ENCODE peak calls at places on chromosomes 16 and 17, in four cellular contexts. F, A, P and L are unnamed samples. For H3K4me1 and H3K9me3, the result is how much of the 10 kb centered on the place peaks cover.

GRCh38 chr17:19533718-19534561 is at the start of gene SLC47A1:
- DNase-seq in F (no peak), A (no peak), P (peak), L (no peak)

GRCh38 chr17:27565874-27566672 is 64.9 kb upstream of the LGALS9 start:
- DNase-seq in F (no peak), A (no peak), P (no peak), L (no peak)

GRCh38 chr17:47087093-47087492 is 102.0 kb downstream of the CDC27 start:
- DNase-seq in F (no peak), A (no peak), P (no peak), L (no peak)

GRCh38 chr17:67076290-67076689 is 31.9 kb downstream of the CACNG1 start:
- DNase-seq in F (no peak), A (no peak), P (no peak), L (no peak)

GRCh38 chr16:15970202-15970601 is 20.8 kb downstream of the ABCC1 start:
- DNase-seq in F (peak), A (no peak), P (no peak), L (no peak)

GRCh38 chr17:47897561-47897960 is 1.5 kb downstream of the SP2 start:
- DNase-seq in F (no peak), A (no peak), P (no peak), L (no peak)

GRCh38 chr16:67663151-67663876 is 2.6 kb downstream of the PARD6A start:
- DNase-seq in F (peak), A (no peak), P (no peak), L (no peak)

GRCh38 chr16:58177347-58177710 is 20.6 kb downstream of the CSNK2A2 start:
- DNase-seq in F (no peak), A (no peak), P (no peak), L (no peak)

GRCh38 chr17:48068491-48068961 is 20.4 kb downstream of the NFE2L1 start:
- DNase-seq in F (peak), A (no peak), P (no peak), L (no peak)

GRCh38 chr17:82302991-82303943 is 14.1 kb downstream of the CD7 start:
- DNase-seq in F (no peak), A (no peak), P (no peak), L (no peak)

GRCh38 chr17:60506312-60506711 is 19.7 kb downstream of the APPBP2 start:
- DNase-seq in F (no peak), A (no peak), P (no peak), L (no peak)

GRCh38 chr17:51869387-51869786 is 289.1 kb downstream of the CA10 start:
- DNase-seq in F (peak), A (no peak), P (no peak), L (no peak)

GRCh38 chr16:88619859-88620655 is 18.3 kb upstream of the IL17C start:
- DNase-seq in F (no peak), A (no peak), P (no peak), L (peak)

GRCh38 chr17:5034651-5035050 is 575 bp downstream of the SLC52A1 start:
- DNase-seq in F (no peak), A (no peak), P (no peak), L (no peak)

GRCh38 chr17:5034063-5034462 is 1.2 kb downstream of the SLC52A1 start:
- DNase-seq in F (no peak), A (no peak), P (no peak), L (no peak)

GRCh38 chr17:5032865-5033264 is 2.4 kb downstream of the SLC52A1 start:
- DNase-seq in F (no peak), A (no peak), P (no peak), L (no peak)

GRCh38 chr17:5033352-5034015 is 1.7 kb downstream of the SLC52A1 start:
- DNase-seq in F (no peak), A (no peak), P (no peak), L (no peak)

GRCh38 chr17:5031365-5032082 is 3.7 kb downstream of the SLC52A1 start:
- DNase-seq in F (peak), A (peak), P (peak), L (peak)
- H3K4me3 ChIP-seq in F (peak), A (peak), P (peak), L (peak)

DNA sequence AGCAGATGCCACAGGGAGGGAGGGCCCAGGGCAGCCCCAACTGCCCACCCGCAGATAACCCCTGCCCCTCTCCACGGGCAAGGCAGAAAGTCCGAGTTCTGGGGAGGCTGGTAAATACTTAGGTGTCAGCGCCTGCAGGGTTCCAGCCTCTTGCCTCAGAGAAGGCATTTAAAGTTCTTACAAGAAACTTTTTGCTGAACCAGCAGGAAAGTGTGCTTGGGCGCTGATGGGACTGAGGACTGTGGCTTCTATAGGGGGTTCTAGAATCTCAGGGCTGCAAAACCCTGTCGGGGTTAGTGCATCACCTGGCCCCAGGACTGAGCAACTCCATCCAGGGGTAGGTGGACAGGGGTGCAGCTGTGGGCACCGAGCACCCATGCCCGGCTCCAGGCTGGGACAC is 348.3 kb downstream of the FOXL1 start:
- DNase-seq in F (no peak), A (no peak), P (no peak), L (no peak)
- H3K4me1 ChIP-seq in F (under half), A (under half), P (under half), L (under half)

DNA sequence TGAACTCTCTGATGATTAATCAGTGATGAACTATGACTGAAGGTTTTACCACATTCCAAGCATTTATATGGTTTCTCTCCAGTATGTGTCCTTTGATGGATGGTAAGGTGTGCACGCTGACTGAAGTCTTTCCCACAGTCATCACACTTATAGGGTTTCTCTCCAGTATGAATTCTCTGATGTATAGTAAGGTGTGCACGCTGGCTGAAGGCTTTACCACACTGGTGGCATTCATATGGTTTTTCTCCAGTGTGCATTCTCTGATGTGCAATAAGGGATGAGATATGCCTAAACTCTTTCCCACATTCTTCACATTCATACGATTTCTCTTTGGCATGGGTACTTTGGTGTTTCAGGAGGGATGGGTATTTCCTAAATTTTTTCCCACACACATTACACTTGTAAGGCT is 16.4 kb downstream of the ZNF287 start:
- DNase-seq in F (no peak), A (no peak), P (no peak), L (no peak)
- H3K9me3 ChIP-seq in F (half or more), A (under half), P (under half), L (under half)

GRCh38 chr17:65593870-65594584 is 32.6 kb upstream of the AXIN2 start:
- DNase-seq in F (no peak), A (peak), P (no peak), L (no peak)
- H3K4me3 ChIP-seq in F (no peak), A (peak), P (peak), L (no peak)

DNA sequence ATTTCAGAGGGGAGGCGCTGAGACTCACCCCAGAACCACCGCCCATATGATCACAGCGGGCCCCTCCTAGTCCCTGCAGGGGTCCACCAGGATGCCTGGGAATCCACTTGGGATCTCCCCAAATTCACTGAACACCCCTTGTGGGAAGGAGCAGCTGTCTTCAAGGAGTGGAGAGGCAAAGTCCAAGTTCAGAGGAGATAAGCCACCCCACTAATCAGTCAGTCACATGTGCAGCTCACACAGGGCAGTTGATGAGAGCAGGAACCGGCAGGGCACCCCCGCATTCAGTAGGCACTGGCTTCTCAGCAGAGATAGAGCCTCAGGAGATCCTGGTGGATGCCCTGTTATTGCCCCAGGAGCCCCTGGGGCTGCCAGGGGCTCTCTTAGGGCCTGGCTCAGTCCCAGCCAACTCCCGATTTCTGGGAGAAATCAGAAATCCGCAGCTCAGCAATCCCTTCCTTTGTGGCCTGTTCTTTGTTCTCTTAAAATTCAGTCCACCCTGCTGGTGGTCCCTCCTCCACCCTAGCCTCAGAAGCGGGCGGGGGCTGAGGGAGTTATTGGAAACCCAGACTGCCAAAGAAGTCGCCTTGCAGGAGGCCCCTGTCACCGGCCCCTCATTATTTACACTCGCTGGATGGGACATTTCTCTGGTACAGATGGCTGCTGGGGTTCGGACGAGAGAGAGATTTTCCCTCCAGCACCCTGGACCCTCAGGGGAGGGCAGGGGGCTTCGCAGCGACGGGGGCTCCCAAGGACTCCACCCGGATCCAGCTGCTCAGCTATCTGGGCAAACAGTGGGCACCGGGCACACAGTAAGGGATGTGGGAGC is 1.9 kb downstream of the CDC42EP4 start:
- DNase-seq in F (no peak), A (no peak), P (no peak), L (no peak)
- H3K4me1 ChIP-seq in F (under half), A (under half), P (under half), L (half or more)

GRCh38 chr16:22337849-22338248 is 36.6 kb downstream of the CDR2 start:
- DNase-seq in F (no peak), A (no peak), P (no peak), L (no peak)
- H3K9me3 ChIP-seq in F (under half), A (under half), P (under half), L (under half)

DNA sequence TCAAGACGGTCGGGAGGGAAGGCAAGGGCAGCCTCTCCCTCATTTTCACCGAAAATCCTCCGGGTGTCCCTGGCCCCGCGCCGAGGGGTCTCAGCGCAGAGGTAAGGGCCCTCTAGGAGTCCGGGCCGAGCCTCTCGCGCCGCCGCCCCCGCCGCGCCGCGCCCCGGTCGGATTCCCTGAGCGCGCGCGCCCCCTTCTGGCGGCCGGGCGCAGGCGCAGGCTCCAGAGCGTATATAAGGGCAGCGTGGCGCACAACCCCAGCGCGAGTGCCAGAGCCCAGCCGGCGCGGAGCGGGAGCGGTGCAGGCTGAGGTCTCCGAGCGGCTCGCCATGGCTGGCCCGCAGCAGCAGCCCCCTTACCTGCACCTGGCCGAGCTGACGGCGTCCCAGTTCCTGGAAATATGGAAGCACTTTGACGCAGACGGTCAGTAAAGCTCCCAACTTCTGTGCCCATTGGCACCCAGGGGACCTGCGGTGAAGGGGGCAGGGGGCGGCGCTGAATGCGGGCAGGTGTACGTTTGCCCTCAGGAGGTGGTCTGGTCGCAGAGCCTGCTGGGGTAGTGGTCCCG is at the start of gene CALB2:
- DNase-seq in F (peak), A (peak), P (peak), L (peak)
- H3K4me3 ChIP-seq in F (no peak), A (peak), P (no peak), L (peak)

GRCh38 chr17:29146369-29146972 is 33.7 kb downstream of the MYO18A start:
- DNase-seq in F (peak), A (no peak), P (no peak), L (no peak)
- H3K4me1 ChIP-seq in F (under half), A (under half), P (under half), L (under half)

GRCh38 chr16:47538472-47538871 is 77.3 kb downstream of the PHKB start:
- DNase-seq in F (peak), A (no peak), P (no peak), L (no peak)

GRCh38 chr16:47528431-47528830 is 67.3 kb downstream of the PHKB start:
- DNase-seq in F (no peak), A (no peak), P (no peak), L (no peak)

DNA sequence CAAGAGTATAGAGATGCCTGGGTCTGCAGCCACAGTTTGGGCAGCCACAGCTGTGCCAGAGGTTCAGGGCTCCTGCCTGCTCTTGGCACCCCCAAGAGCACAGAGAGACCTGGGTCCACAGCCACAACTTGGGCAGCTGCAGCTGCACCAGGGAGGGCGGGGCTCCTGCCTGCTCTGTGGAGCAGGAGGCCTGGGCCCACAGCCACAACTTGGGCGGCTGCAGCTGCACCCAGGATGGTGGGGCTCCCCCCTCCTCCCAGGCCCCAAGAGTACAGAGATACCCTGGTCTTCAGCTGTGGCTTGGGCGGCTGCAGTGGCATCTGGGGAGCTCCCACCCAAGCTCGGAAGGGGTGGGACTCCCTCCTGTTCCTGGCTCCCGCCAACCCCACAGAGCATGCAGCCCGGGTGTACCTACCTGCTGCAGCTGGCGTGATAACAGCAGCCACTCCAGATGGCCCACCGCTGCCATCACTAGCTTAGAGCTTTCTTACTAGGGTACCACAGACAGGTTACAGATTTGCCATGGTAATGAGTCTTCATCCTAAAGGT is 72.7 kb downstream of the PHKB start:
- DNase-seq in F (peak), A (no peak), P (no peak), L (no peak)
- H3K9me3 ChIP-seq in F (under half), A (under half), P (under half), L (under half)